ENCODE peak calls at places on chromosome 21, in ten cellular contexts. W, I, V, E, J, Q, A, H, F and T are unnamed samples.

GRCh38 chr21:30209571-30209970 is 6.3 kb downstream of the CLDN8 start:
- DNase-seq in W (peak; percentile 49), I (no peak), V (no peak), E (no peak), J (no peak), Q (no peak), A (no peak), H (peak; percentile 23), F (no peak), T (no peak)

GRCh38 chr21:46605759-46606426 is 1.0 kb upstream of the S100B start:
- DNase-seq in W (no peak), I (no peak), V (no peak), E (no peak), J (no peak), Q (no peak), A (peak; percentile 79), H (no peak), F (peak; percentile 26), T (no peak)

GRCh38 chr21:43189936-43190335 is 21.1 kb downstream of the CRYAA start:
- DNase-seq in W (peak; percentile 13), I (no peak), V (no peak), E (no peak), J (no peak), Q (no peak), A (no peak), H (no peak), F (no peak), T (peak; percentile 27)

GRCh38 chr21:32320726-32321125 is 22.1 kb downstream of the MRAP start:
- DNase-seq in W (no peak), I (no peak), V (no peak), E (no peak), J (no peak), Q (no peak), A (no peak), H (no peak), F (no peak), T (peak; percentile 36)

GRCh38 chr21:46624050-46624449 is 11.4 kb upstream of the PRMT2 start:
- DNase-seq in W (no peak), I (no peak), V (no peak), E (no peak), J (no peak), Q (no peak), A (no peak), H (no peak), F (no peak), T (no peak)

GRCh38 chr21:13368200-13368599 is 241.4 kb upstream of the POTED start:
- DNase-seq in W (no peak), I (no peak), V (no peak), E (no peak), J (no peak), Q (no peak), A (no peak), H (no peak), F (no peak), T (no peak)

GRCh38 chr21:28392436-28392835 is 600.2 kb downstream of the LTN1 start:
- DNase-seq in W (no peak), I (no peak), V (no peak), E (no peak), J (no peak), Q (peak; percentile 13), A (no peak), H (no peak), F (no peak), T (no peak)

GRCh38 chr21:42844411-42845113 is 34.8 kb downstream of the WDR4 start:
- DNase-seq in W (no peak), I (no peak), V (no peak), E (no peak), J (no peak), Q (no peak), A (no peak), H (no peak), F (no peak), T (peak; percentile 50)

GRCh38 chr21:34576043-34576466 is 38.9 kb downstream of the RCAN1 start:
- DNase-seq in W (no peak), I (no peak), V (no peak), E (peak; percentile 9), J (no peak), Q (peak; percentile 60), A (no peak), H (peak; percentile 22), F (no peak), T (no peak)

GRCh38 chr21:39662411-39662953 is 49.7 kb downstream of the B3GALT5 start:
- DNase-seq in W (no peak), I (no peak), V (no peak), E (no peak), J (no peak), Q (no peak), A (no peak), H (no peak), F (no peak), T (no peak)

GRCh38 chr21:39630827-39631226 is 18.1 kb downstream of the B3GALT5 start:
- DNase-seq in W (no peak), I (no peak), V (peak; percentile 51), E (no peak), J (no peak), Q (peak; percentile 3), A (no peak), H (no peak), F (no peak), T (no peak)

GRCh38 chr21:15343066-15343465 is 278.3 kb upstream of the NRIP1 start:
- DNase-seq in W (no peak), I (no peak), V (no peak), E (no peak), J (no peak), Q (no peak), A (no peak), H (peak; percentile 64), F (no peak), T (no peak)

GRCh38 chr21:46028547-46029200 is 47.1 kb downstream of the COL6A1 start:
- DNase-seq in W (no peak), I (no peak), V (no peak), E (peak; percentile 30), J (no peak), Q (peak; percentile 84), A (no peak), H (peak; percentile 34), F (no peak), T (no peak)

GRCh38 chr21:39911286-39911685 is 44.0 kb downstream of the PCP4 start:
- DNase-seq in W (no peak), I (no peak), V (peak; percentile 18), E (no peak), J (no peak), Q (no peak), A (no peak), H (no peak), F (no peak), T (no peak)

GRCh38 chr21:26840912-26841311 is 4.3 kb downstream of the ADAMTS1 start:
- DNase-seq in W (no peak), I (no peak), V (peak; percentile 82), E (peak; percentile 94), J (no peak), Q (peak; percentile 76), A (no peak), H (peak; percentile 87), F (no peak), T (no peak)

GRCh38 chr21:44708866-44709425 is 2.4 kb downstream of the TSPEAR start:
- DNase-seq in W (no peak), I (no peak), V (no peak), E (no peak), J (no peak), Q (no peak), A (no peak), H (no peak), F (no peak), T (peak; percentile 50)

GRCh38 chr21:43362306-43362927 is 64.5 kb downstream of the SIK1 start:
- DNase-seq in W (no peak), I (peak; percentile 68), V (no peak), E (peak; percentile 86), J (no peak), Q (peak; percentile 86), A (no peak), H (peak; percentile 69), F (no peak), T (peak; percentile 90)

GRCh38 chr21:42227909-42228708 is 9.2 kb downstream of the ABCG1 start:
- DNase-seq in W (peak; percentile 37), I (peak; percentile 93), V (peak; percentile 100), E (peak; percentile 65), J (peak; percentile 39), Q (peak; percentile 91), A (peak; percentile 79), H (peak; percentile 94), F (peak; percentile 87), T (peak; percentile 95)

GRCh38 chr21:32119389-32119788 is 159.5 kb downstream of the MIS18A start:
- DNase-seq in W (no peak), I (no peak), V (no peak), E (no peak), J (no peak), Q (no peak), A (no peak), H (no peak), F (no peak), T (no peak)

GRCh38 chr21:25881524-25882376 is 147.0 kb downstream of the GABPA start:
- DNase-seq in W (peak; percentile 59), I (peak; percentile 47), V (peak; percentile 74), E (peak; percentile 61), J (peak; percentile 39), Q (peak; percentile 61), A (no peak), H (peak; percentile 80), F (peak; percentile 12), T (peak; percentile 82)

GRCh38 chr21:21097425-21097824 is 99.2 kb downstream of the NCAM2 start:
- DNase-seq in W (no peak), I (no peak), V (no peak), E (no peak), J (no peak), Q (no peak), A (no peak), H (no peak), F (no peak), T (no peak)

GRCh38 chr21:35861656-35862055 is 198.7 kb downstream of the SETD4 start:
- DNase-seq in W (no peak), I (no peak), V (peak; percentile 12), E (peak; percentile 23), J (no peak), Q (peak; percentile 13), A (no peak), H (no peak), F (no peak), T (no peak)

GRCh38 chr21:46661211-46661625 is 25.7 kb downstream of the PRMT2 start:
- DNase-seq in W (peak; percentile 82), I (peak; percentile 54), V (no peak), E (peak; percentile 78), J (no peak), Q (peak; percentile 82), A (peak; percentile 30), H (peak; percentile 87), F (no peak), T (no peak)

GRCh38 chr21:45104560-45104959 is 30.2 kb downstream of the ADARB1 start:
- DNase-seq in W (no peak), I (no peak), V (peak; percentile 74), E (peak; percentile 44), J (no peak), Q (no peak), A (no peak), H (peak; percentile 29), F (no peak), T (peak; percentile 76)

GRCh38 chr21:19321688-19322087 is 918.1 kb upstream of the TMPRSS15 start:
- DNase-seq in W (no peak), I (no peak), V (no peak), E (no peak), J (no peak), Q (no peak), A (no peak), H (no peak), F (no peak), T (no peak)

GRCh38 chr21:45169682-45170081 is 95.3 kb downstream of the ADARB1 start:
- DNase-seq in W (no peak), I (no peak), V (no peak), E (no peak), J (no peak), Q (no peak), A (no peak), H (no peak), F (no peak), T (no peak)

GRCh38 chr21:16913010-16913409 is 599.8 kb upstream of the CXADR start:
- DNase-seq in W (peak; percentile 46), I (no peak), V (peak; percentile 8), E (no peak), J (no peak), Q (no peak), A (no peak), H (no peak), F (no peak), T (no peak)

GRCh38 chr21:14900058-14900457 is 164.7 kb downstream of the NRIP1 start:
- DNase-seq in W (no peak), I (no peak), V (peak; percentile 40), E (peak; percentile 43), J (no peak), Q (peak; percentile 80), A (no peak), H (peak; percentile 24), F (no peak), T (no peak)